ENCODE peak calls at places on chromosomes 7 and 10, in eight cellular contexts. C, W, Y, X, D, N, P and O are unnamed samples.
A peak's percentile ranks its signal among the peaks of the same experiment; 100 is the strongest.

GRCh38 chr7:117269895-117270294 is 53.0 kb downstream of the WNT2 start:
- DNase-seq in C (no peak), W (peak; percentile 34), Y (peak; percentile 86), X (no peak), D (peak; percentile 9), N (no peak), P (peak; percentile 73), O (no peak)

GRCh38 chr10:13642293-13642692 is 55.5 kb downstream of the PRPF18 start:
- DNase-seq in C (no peak), W (no peak), Y (no peak), X (no peak), D (no peak), N (no peak), P (no peak), O (no peak)

GRCh38 chr7:83267141-83267631 is 104.5 kb upstream of the PCLO start:
- DNase-seq in C (no peak), W (no peak), Y (peak; percentile 35), X (no peak), D (no peak), N (no peak), P (peak; percentile 65), O (no peak)

GRCh38 chr7:155234950-155235789 is 62.5 kb upstream of the INSIG1 start:
- DNase-seq in C (no peak), W (no peak), Y (no peak), X (no peak), D (no peak), N (no peak), P (no peak), O (no peak)

GRCh38 chr7:123674399-123675091 is 18.9 kb downstream of the LMOD2 start:
- DNase-seq in C (no peak), W (no peak), Y (peak; percentile 18), X (no peak), D (no peak), N (no peak), P (peak; percentile 17), O (peak; percentile 31)

GRCh38 chr7:157476654-157477549 is 140.1 kb downstream of the DNAJB6 start:
- DNase-seq in C (no peak), W (no peak), Y (no peak), X (no peak), D (no peak), N (peak; percentile 15), P (no peak), O (no peak)

GRCh38 chr7:143387156-143387975 is 6.2 kb downstream of the ZYX start:
- DNase-seq in C (no peak), W (no peak), Y (no peak), X (peak; percentile 69), D (no peak), N (no peak), P (no peak), O (no peak)

GRCh38 chr10:13977861-13978843 is 352.6 kb downstream of the FRMD4A start:
- DNase-seq in C (no peak), W (no peak), Y (peak; percentile 87), X (no peak), D (peak; percentile 81), N (no peak), P (peak; percentile 94), O (no peak)

GRCh38 chr10:71747039-71747807 is 26.1 kb downstream of the VSIR start:
- DNase-seq in C (no peak), W (no peak), Y (no peak), X (peak; percentile 37), D (no peak), N (no peak), P (no peak), O (no peak)

GRCh38 chr10:7547825-7548224 is 118.9 kb downstream of the ITIH5 start:
- DNase-seq in C (no peak), W (no peak), Y (peak; percentile 10), X (no peak), D (no peak), N (no peak), P (no peak), O (no peak)

GRCh38 chr10:44925224-44925623 is 14.1 kb downstream of the TMEM72 start:
- DNase-seq in C (peak; percentile 84), W (no peak), Y (no peak), X (no peak), D (no peak), N (no peak), P (no peak), O (peak; percentile 54)

GRCh38 chr7:157851501-157852067 is 514.8 kb downstream of the DNAJB6 start:
- DNase-seq in C (peak; percentile 17), W (no peak), Y (no peak), X (peak; percentile 84), D (no peak), N (peak; percentile 74), P (no peak), O (peak; percentile 24)

GRCh38 chr7:98922392-98923107 is 44.2 kb downstream of the TRRAP start:
- DNase-seq in C (no peak), W (no peak), Y (peak; percentile 86), X (no peak), D (peak; percentile 79), N (no peak), P (peak; percentile 87), O (no peak)

GRCh38 chr7:84847790-84848189 is 339.1 kb downstream of the SEMA3D start:
- DNase-seq in C (no peak), W (no peak), Y (no peak), X (no peak), D (no peak), N (no peak), P (no peak), O (no peak)

GRCh38 chr7:42624471-42624870 is 287.4 kb downstream of the C7orf25 start:
- DNase-seq in C (no peak), W (no peak), Y (peak; percentile 21), X (no peak), D (no peak), N (no peak), P (peak; percentile 27), O (no peak)

GRCh38 chr7:139774376-139774775 is 3.4 kb downstream of the HIPK2 start:
- DNase-seq in C (no peak), W (no peak), Y (peak; percentile 85), X (no peak), D (no peak), N (no peak), P (peak; percentile 75), O (no peak)

GRCh38 chr10:118760265-118760664 is 5.5 kb upstream of the CACUL1 start:
- DNase-seq in C (no peak), W (no peak), Y (no peak), X (no peak), D (no peak), N (no peak), P (no peak), O (no peak)

GRCh38 chr7:73622909-73623797 is 1.2 kb downstream of the MLXIPL start:
- DNase-seq in C (peak; percentile 27), W (no peak), Y (no peak), X (peak; percentile 85), D (no peak), N (peak; percentile 69), P (peak; percentile 26), O (no peak)

GRCh38 chr7:45278763-45279420 is 121.3 kb downstream of the RAMP3 start:
- DNase-seq in C (no peak), W (no peak), Y (no peak), X (no peak), D (no peak), N (no peak), P (no peak), O (no peak)

GRCh38 chr10:93701903-93702277 is 502 bp downstream of the FRA10AC1 start:
- DNase-seq in C (peak; percentile 40), W (no peak), Y (peak; percentile 64), X (no peak), D (no peak), N (peak; percentile 36), P (peak; percentile 54), O (no peak)

GRCh38 chr7:137818036-137818435 is 28.7 kb downstream of the DGKI start:
- DNase-seq in C (no peak), W (no peak), Y (no peak), X (no peak), D (no peak), N (no peak), P (peak; percentile 44), O (no peak)

GRCh38 chr7:137816696-137817320 is 30.0 kb downstream of the DGKI start:
- DNase-seq in C (no peak), W (no peak), Y (no peak), X (no peak), D (no peak), N (no peak), P (peak; percentile 46), O (peak; percentile 2)

GRCh38 chr7:137825489-137825888 is 21.3 kb downstream of the DGKI start:
- DNase-seq in C (no peak), W (no peak), Y (no peak), X (no peak), D (no peak), N (no peak), P (no peak), O (no peak)

GRCh38 chr7:137820156-137820555 is 26.6 kb downstream of the DGKI start:
- DNase-seq in C (no peak), W (no peak), Y (no peak), X (no peak), D (no peak), N (no peak), P (no peak), O (no peak)

GRCh38 chr7:137820677-137821420 is 25.9 kb downstream of the DGKI start:
- DNase-seq in C (peak; percentile 60), W (no peak), Y (peak; percentile 76), X (peak; percentile 92), D (peak; percentile 68), N (peak; percentile 71), P (peak; percentile 68), O (peak; percentile 38)
- H3K4me3 ChIP-seq in C (no peak overlapping the region), W (no peak overlapping the region), Y (no peak overlapping the region), X (no peak overlapping the region), D (no peak overlapping the region), N (no peak overlapping the region), P (no peak overlapping the region), O (no peak overlapping the region)

GRCh38 chr10:35334297-35334696 is 2.0 kb upstream of the CCNY start:
- DNase-seq in C (no peak), W (no peak), Y (no peak), X (no peak), D (no peak), N (no peak), P (no peak), O (no peak)
- H3K4me3 ChIP-seq in C (peak overlapping the region; percentile 5), W (no peak overlapping the region), Y (no peak overlapping the region), X (peak overlapping the region; percentile 13), D (peak overlapping the region; percentile 3), N (peak overlapping the region; percentile 98), P (no peak overlapping the region), O (peak overlapping the region; percentile 25)

DNA sequence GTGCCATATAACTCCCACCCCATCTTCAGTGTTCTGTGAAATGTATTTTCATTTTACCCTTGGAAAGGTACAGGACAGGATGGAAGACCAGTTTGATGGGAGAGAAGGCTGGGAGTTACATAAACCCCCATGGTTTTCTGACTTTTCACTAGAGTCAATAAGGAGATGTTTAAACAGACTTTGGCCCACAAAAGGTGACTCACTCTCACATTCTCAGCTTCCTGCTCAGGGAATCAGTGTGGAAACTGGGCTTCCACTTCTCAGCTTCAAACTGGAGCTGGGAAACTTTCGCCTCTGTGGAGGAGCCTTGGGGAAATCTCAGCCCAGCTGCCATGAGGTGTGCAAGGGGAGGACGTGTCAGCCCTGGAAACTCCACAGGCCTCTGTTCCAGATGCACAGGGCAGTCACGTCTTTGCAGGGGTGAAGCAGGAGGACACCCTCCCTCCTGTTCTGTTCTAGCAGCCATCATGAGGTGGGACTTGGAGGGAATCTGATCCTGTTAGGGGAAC is 560.5 kb upstream of the GALNT17 start:
- DNase-seq in C (no peak), W (no peak), Y (peak; percentile 78), X (no peak), D (peak; percentile 70), N (no peak), P (peak; percentile 33), O (no peak)
- H3K4me3 ChIP-seq in C (no peak overlapping the region), W (no peak overlapping the region), Y (no peak overlapping the region), X (no peak overlapping the region), D (no peak overlapping the region), N (no peak overlapping the region), P (no peak overlapping the region), O (no peak overlapping the region)

GRCh38 chr10:33661580-33662269 is 327.3 kb upstream of the NRP1 start:
- DNase-seq in C (no peak), W (peak; percentile 54), Y (peak; percentile 53), X (peak; percentile 90), D (peak; percentile 31), N (peak; percentile 79), P (no peak), O (peak; percentile 52)
- H3K4me3 ChIP-seq in C (no peak overlapping the region), W (no peak overlapping the region), Y (no peak overlapping the region), X (no peak overlapping the region), D (no peak overlapping the region), N (no peak overlapping the region), P (no peak overlapping the region), O (no peak overlapping the region)